ENCODE peak calls at places on chromosomes 12 and 14, in four cellular contexts. O, C, Q and T are unnamed samples.

GRCh38 chr14:96592591-96593388 is 90.6 kb downstream of the PAPOLA start:
- DNase-seq in C (peak), Q (peak), O (peak), T (no peak)

GRCh38 chr14:75568791-75569190 is 9.6 kb upstream of the FLVCR2 start:
- DNase-seq in Q (no peak), C (no peak), O (no peak), T (no peak)

GRCh38 chr14:100622234-100622633 is 35.0 kb upstream of the BEGAIN start:
- DNase-seq in C (no peak), O (no peak), Q (no peak), T (peak)

GRCh38 chr14:31968107-31968810 is 108.8 kb upstream of the ARHGAP5 start:
- DNase-seq in O (peak), C (peak), Q (no peak), T (no peak)

GRCh38 chr12:89825591-89826449 is 117.2 kb upstream of the ATP2B1 start:
- DNase-seq in O (peak), C (peak), Q (no peak), T (peak)

GRCh38 chr14:102525213-102526143 is 15.9 kb upstream of the ANKRD9 start:
- DNase-seq in O (peak), Q (peak), C (peak), T (peak)

GRCh38 chr12:69966839-69967238 is 141.8 kb downstream of the MYRFL start:
- DNase-seq in Q (no peak), O (no peak), C (no peak), T (no peak)

GRCh38 chr12:4900327-4900726 is 9.4 kb upstream of the KCNA1 start:
- DNase-seq in O (peak), Q (no peak), C (peak), T (no peak)

GRCh38 chr12:123105427-123105826 is 45.5 kb downstream of the PITPNM2 start:
- DNase-seq in O (no peak), C (no peak), Q (peak), T (peak)

GRCh38 chr12:71019282-71019831 is 98.8 kb upstream of the PTPRR start:
- DNase-seq in C (no peak), Q (no peak), O (no peak), T (no peak)

GRCh38 chr12:93113317-93114006 is 184.4 kb upstream of the EEA1 start:
- DNase-seq in Q (peak), O (no peak), C (no peak), T (peak)

GRCh38 chr12:16564675-16565074 is 41.3 kb downstream of the LMO3 start:
- DNase-seq in Q (no peak), O (no peak), C (no peak), T (no peak)

GRCh38 chr12:14618990-14619389 is 51.3 kb upstream of the PLBD1 start:
- DNase-seq in O (peak), C (peak), Q (peak), T (peak)

GRCh38 chr12:31951008-31951407 is 8.2 kb upstream of the RESF1 start:
- DNase-seq in O (no peak), Q (no peak), C (no peak), T (no peak)

GRCh38 chr12:13186292-13186691 is 10.2 kb upstream of the EMP1 start:
- DNase-seq in O (no peak), Q (no peak), C (no peak), T (no peak)